ENCODE peak calls at places on chromosomes 1 and 21, in six cellular contexts. One of them, this sample, is unnamed. For H3K27me3, the result is how much of the 10 kb centered on the place peaks cover.

GRCh38 chr1:231923461-231924132 is 297.0 kb downstream of the DISC1 start:
- DNase-seq in K562: no peak
- DNase-seq in H1: no peak
- DNase-seq in GM12878: no peak
- DNase-seq in SK-N-SH: no peak
- DNase-seq in HepG2: no peak
- DNase-seq in this sample: no peak

GRCh38 chr1:16918371-16918770 is 3.4 kb upstream of the CROCC start:
- DNase-seq in K562: no peak
- DNase-seq in H1: no peak
- DNase-seq in GM12878: no peak
- DNase-seq in SK-N-SH: peak
- DNase-seq in HepG2: no peak
- DNase-seq in this sample: no peak

GRCh38 chr1:101112051-101112770 is 86.6 kb upstream of the DPH5 start:
- DNase-seq in K562: no peak
- DNase-seq in H1: no peak
- DNase-seq in GM12878: peak
- DNase-seq in SK-N-SH: no peak
- DNase-seq in HepG2: no peak
- DNase-seq in this sample: no peak

GRCh38 chr1:159991513-159991912 is 37.5 kb upstream of the SLAMF9 start:
- DNase-seq in K562: no peak
- DNase-seq in H1: peak
- DNase-seq in GM12878: no peak
- DNase-seq in SK-N-SH: no peak
- DNase-seq in HepG2: peak
- DNase-seq in this sample: peak

GRCh38 chr1:209659909-209660308 is 7.7 kb upstream of the LAMB3 start:
- DNase-seq in K562: no peak
- DNase-seq in H1: no peak
- DNase-seq in GM12878: no peak
- DNase-seq in SK-N-SH: no peak
- DNase-seq in HepG2: no peak
- DNase-seq in this sample: peak

GRCh38 chr1:198577444-198577843 is 37.0 kb upstream of the ATP6V1G3 start:
- DNase-seq in K562: no peak
- DNase-seq in H1: no peak
- DNase-seq in GM12878: no peak
- DNase-seq in SK-N-SH: no peak
- DNase-seq in HepG2: no peak
- DNase-seq in this sample: no peak

GRCh38 chr21:44817506-44817880 is 369 bp downstream of the SUMO3 start:
- DNase-seq in K562: peak
- DNase-seq in H1: peak
- DNase-seq in GM12878: no peak
- DNase-seq in SK-N-SH: peak
- DNase-seq in HepG2: peak
- DNase-seq in this sample: peak

GRCh38 chr1:79568411-79568810 is 561.9 kb upstream of the ADGRL4 start:
- DNase-seq in K562: no peak
- DNase-seq in H1: no peak
- DNase-seq in GM12878: no peak
- DNase-seq in SK-N-SH: no peak
- DNase-seq in HepG2: no peak
- DNase-seq in this sample: no peak

GRCh38 chr1:243341074-243341473 is 85.2 kb downstream of the SDCCAG8 start:
- DNase-seq in K562: no peak
- DNase-seq in H1: no peak
- DNase-seq in GM12878: no peak
- DNase-seq in SK-N-SH: no peak
- DNase-seq in HepG2: no peak
- DNase-seq in this sample: no peak

GRCh38 chr1:167601442-167602380 is 28.3 kb upstream of the RCSD1 start:
- DNase-seq in K562: no peak
- DNase-seq in H1: no peak
- DNase-seq in GM12878: no peak
- DNase-seq in SK-N-SH: peak
- DNase-seq in HepG2: no peak
- DNase-seq in this sample: peak

GRCh38 chr1:207959141-207959825 is 48.4 kb upstream of the CD34 start:
- DNase-seq in K562: no peak
- DNase-seq in H1: peak
- DNase-seq in GM12878: no peak
- DNase-seq in SK-N-SH: peak
- DNase-seq in HepG2: no peak
- DNase-seq in this sample: no peak

GRCh38 chr1:68725353-68725752 is 228.5 kb upstream of the DEPDC1 start:
- DNase-seq in K562: no peak
- DNase-seq in H1: no peak
- DNase-seq in GM12878: no peak
- DNase-seq in SK-N-SH: peak
- DNase-seq in HepG2: no peak
- DNase-seq in this sample: no peak

GRCh38 chr1:112718691-112719418 is 3.7 kb upstream of the PPM1J start:
- DNase-seq in K562: peak
- DNase-seq in H1: peak
- DNase-seq in GM12878: no peak
- DNase-seq in SK-N-SH: peak
- DNase-seq in HepG2: no peak
- DNase-seq in this sample: no peak

GRCh38 chr1:157995575-157996169 is 2.2 kb downstream of the KIRREL1 start:
- DNase-seq in K562: no peak
- DNase-seq in H1: no peak
- DNase-seq in GM12878: no peak
- DNase-seq in SK-N-SH: no peak
- DNase-seq in HepG2: no peak
- DNase-seq in this sample: no peak

GRCh38 chr1:27724961-27725373 is 794 bp upstream of the FAM76A start:
- DNase-seq in K562: peak
- DNase-seq in H1: peak
- DNase-seq in GM12878: no peak
- DNase-seq in SK-N-SH: peak
- DNase-seq in HepG2: peak
- DNase-seq in this sample: no peak

GRCh38 chr1:87335175-87335992 is 6.7 kb downstream of the LMO4 start:
- DNase-seq in K562: peak
- DNase-seq in H1: peak
- DNase-seq in GM12878: no peak
- DNase-seq in SK-N-SH: peak
- DNase-seq in HepG2: peak
- DNase-seq in this sample: peak

GRCh38 chr1:186059311-186059710 is 315.7 kb downstream of the TPR start:
- DNase-seq in K562: no peak
- DNase-seq in H1: no peak
- DNase-seq in GM12878: no peak
- DNase-seq in SK-N-SH: no peak
- DNase-seq in HepG2: no peak
- DNase-seq in this sample: no peak

GRCh38 chr1:212218911-212219310 is 66.3 kb upstream of the PPP2R5A start:
- DNase-seq in K562: no peak
- DNase-seq in H1: no peak
- DNase-seq in GM12878: peak
- DNase-seq in SK-N-SH: no peak
- DNase-seq in HepG2: no peak
- DNase-seq in this sample: peak

GRCh38 chr21:14762734-14763694 is 216.9 kb upstream of the SAMSN1 start:
- DNase-seq in K562: peak
- DNase-seq in H1: no peak
- DNase-seq in GM12878: peak
- DNase-seq in SK-N-SH: no peak
- DNase-seq in HepG2: no peak
- DNase-seq in this sample: peak

GRCh38 chr1:41862411-41863221 is 56.1 kb downstream of the HIVEP3 start:
- DNase-seq in K562: no peak
- DNase-seq in H1: no peak
- DNase-seq in GM12878: no peak
- DNase-seq in SK-N-SH: no peak
- DNase-seq in HepG2: no peak
- DNase-seq in this sample: peak

GRCh38 chr1:113320272-113320671 is 70.0 kb upstream of the MAGI3 start:
- DNase-seq in K562: no peak
- DNase-seq in H1: no peak
- DNase-seq in GM12878: no peak
- DNase-seq in SK-N-SH: no peak
- DNase-seq in HepG2: no peak
- DNase-seq in this sample: no peak

GRCh38 chr1:20210736-20211405 is 24.6 kb upstream of the PLA2G2C start:
- DNase-seq in K562: no peak
- DNase-seq in H1: no peak
- DNase-seq in GM12878: no peak
- DNase-seq in SK-N-SH: no peak
- DNase-seq in HepG2: no peak
- DNase-seq in this sample: no peak

GRCh38 chr1:17874665-17875064 is 119.5 kb downstream of the ACTL8 start:
- DNase-seq in K562: no peak
- DNase-seq in H1: no peak
- DNase-seq in GM12878: no peak
- DNase-seq in SK-N-SH: no peak
- DNase-seq in HepG2: no peak
- DNase-seq in this sample: no peak

DNA sequence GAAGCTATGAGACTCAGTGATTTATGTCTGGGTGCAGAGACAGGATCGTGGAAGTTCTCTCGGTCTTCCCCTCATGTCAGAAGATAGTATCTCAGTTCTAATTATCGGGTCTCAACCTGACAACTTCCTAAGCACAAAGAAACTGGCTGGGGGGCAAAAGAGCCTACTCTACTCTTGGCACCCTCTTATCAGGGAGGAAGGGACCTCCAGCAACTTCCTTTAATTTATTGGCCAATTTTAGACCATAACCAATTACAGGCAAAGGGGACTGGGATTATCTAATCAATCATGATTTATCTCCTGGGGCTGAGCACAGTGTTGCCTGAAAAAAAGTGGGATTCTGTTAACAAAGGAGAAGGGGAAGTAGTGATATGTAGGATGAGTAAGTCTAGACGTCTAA is 98.7 kb downstream of the ZFYVE9 start:
- DNase-seq in K562: no peak
- DNase-seq in H1: no peak
- DNase-seq in GM12878: no peak
- DNase-seq in SK-N-SH: no peak
- DNase-seq in HepG2: no peak
- DNase-seq in this sample: no peak
- H3K27me3 ChIP-seq in K562: under half
- H3K27me3 ChIP-seq in H1: under half
- H3K27me3 ChIP-seq in GM12878: under half
- H3K27me3 ChIP-seq in SK-N-SH: under half
- H3K27me3 ChIP-seq in HepG2: under half
- H3K27me3 ChIP-seq in this sample: under half

GRCh38 chr1:28893403-28894102 is 20.8 kb upstream of the EPB41 start:
- DNase-seq in K562: peak
- DNase-seq in H1: peak
- DNase-seq in GM12878: no peak
- DNase-seq in SK-N-SH: peak
- DNase-seq in HepG2: no peak
- DNase-seq in this sample: no peak
- TF ChIP-seq CTCF in K562: peak
- TF ChIP-seq CTCF in H1: peak
- TF ChIP-seq CTCF in GM12878: peak
- TF ChIP-seq CTCF in SK-N-SH: peak
- TF ChIP-seq CTCF in HepG2: peak
- TF ChIP-seq CTCF in this sample: peak

DNA sequence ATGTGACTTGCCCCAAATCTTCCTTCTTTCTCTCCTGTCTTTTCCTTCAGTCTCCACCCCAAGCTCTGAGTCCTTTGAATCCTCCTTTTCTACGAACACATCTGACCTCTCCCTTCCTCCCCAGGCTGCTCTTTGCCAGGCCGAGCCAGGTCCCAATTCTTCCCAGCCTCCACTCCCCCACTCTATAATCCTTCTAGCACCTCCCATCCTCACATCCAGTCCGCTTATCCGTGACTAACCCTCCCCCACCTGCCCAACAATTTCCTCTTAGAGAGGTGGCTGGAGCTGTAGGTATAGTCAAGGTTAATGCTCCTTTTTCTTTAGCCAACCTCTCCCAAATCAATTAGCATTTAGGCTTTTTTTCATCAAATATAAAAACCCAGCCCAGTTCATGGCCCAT is 9.5 kb upstream of the HPDL start:
- DNase-seq in K562: no peak
- DNase-seq in H1: no peak
- DNase-seq in GM12878: no peak
- DNase-seq in SK-N-SH: no peak
- DNase-seq in HepG2: no peak
- DNase-seq in this sample: no peak
- TF ChIP-seq GABPA in K562: no peak
- TF ChIP-seq GABPA in H1: no peak
- TF ChIP-seq GABPA in GM12878: no peak
- TF ChIP-seq GABPA in SK-N-SH: no peak
- TF ChIP-seq GABPA in HepG2: no peak
- TF ChIP-seq GABPA in this sample: no peak

GRCh38 chr1:15799928-15800835 is 7.3 kb downstream of the UQCRHL start:
- DNase-seq in K562: peak
- DNase-seq in H1: peak
- DNase-seq in GM12878: no peak
- DNase-seq in SK-N-SH: peak
- DNase-seq in HepG2: peak
- DNase-seq in this sample: no peak

GRCh38 chr1:15802234-15802965 is 5.0 kb downstream of the UQCRHL start:
- DNase-seq in K562: no peak
- DNase-seq in H1: no peak
- DNase-seq in GM12878: no peak
- DNase-seq in SK-N-SH: no peak
- DNase-seq in HepG2: no peak
- DNase-seq in this sample: no peak

GRCh38 chr1:15807121-15807520 is 328 bp downstream of the UQCRHL start:
- DNase-seq in K562: no peak
- DNase-seq in H1: no peak
- DNase-seq in GM12878: no peak
- DNase-seq in SK-N-SH: no peak
- DNase-seq in HepG2: no peak
- DNase-seq in this sample: no peak

GRCh38 chr1:15804060-15804459 is 3.4 kb downstream of the UQCRHL start:
- DNase-seq in K562: no peak
- DNase-seq in H1: no peak
- DNase-seq in GM12878: no peak
- DNase-seq in SK-N-SH: no peak
- DNase-seq in HepG2: no peak
- DNase-seq in this sample: no peak

DNA sequence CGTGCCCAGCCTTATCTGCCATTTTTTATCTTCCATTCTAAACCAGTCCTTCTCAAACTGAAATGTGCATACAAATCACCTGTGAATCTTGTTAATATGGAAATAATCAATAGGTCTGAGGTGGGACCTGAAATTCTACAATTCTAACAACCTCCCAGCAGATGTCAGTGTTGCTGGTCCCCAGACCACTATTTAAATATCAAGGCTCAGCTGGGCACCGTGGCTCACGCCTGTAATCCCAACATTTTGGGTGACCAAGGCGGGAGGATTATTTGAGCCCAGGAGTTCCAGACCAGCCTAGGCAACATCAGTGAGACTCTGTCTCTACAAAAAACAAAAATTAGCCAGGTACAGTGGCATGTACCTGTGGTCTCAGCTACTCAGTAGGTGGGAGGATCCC is 4.1 kb downstream of the UQCRHL start:
- DNase-seq in K562: peak
- DNase-seq in H1: peak
- DNase-seq in GM12878: no peak
- DNase-seq in SK-N-SH: peak
- DNase-seq in HepG2: peak
- DNase-seq in this sample: peak
- H3K27me3 ChIP-seq in K562: under half
- H3K27me3 ChIP-seq in H1: under half
- H3K27me3 ChIP-seq in GM12878: under half
- H3K27me3 ChIP-seq in SK-N-SH: under half
- H3K27me3 ChIP-seq in HepG2: under half
- H3K27me3 ChIP-seq in this sample: under half

This sample was measured in HL-60.